ENCODE peak calls at places on chromosomes 12 and 14, in four cellular contexts. One of them, this sample, is unnamed.

GRCh38 chr12:113131556-113131955 is 4.0 kb downstream of the RASAL1 start:
- DNase-seq in GM12891: no peak
- DNase-seq in GM12878: no peak
- DNase-seq in K562: no peak
- DNase-seq in this sample: no peak

GRCh38 chr14:72802588-72802946 is 91.3 kb downstream of the DPF3 start:
- DNase-seq in GM12891: no peak
- DNase-seq in GM12878: no peak
- DNase-seq in K562: no peak
- DNase-seq in this sample: no peak

GRCh38 chr12:98725481-98726247 is 80.6 kb downstream of the APAF1 start:
- DNase-seq in GM12891: peak
- DNase-seq in GM12878: no peak
- DNase-seq in K562: peak
- DNase-seq in this sample: peak

GRCh38 chr14:24241829-24242443 is 487 bp downstream of the TINF2 start:
- DNase-seq in GM12891: peak
- DNase-seq in GM12878: no peak
- DNase-seq in K562: peak
- DNase-seq in this sample: peak

GRCh38 chr12:71878208-71878607 is 38.6 kb downstream of the TBC1D15 start:
- DNase-seq in GM12891: no peak
- DNase-seq in GM12878: no peak
- DNase-seq in K562: no peak
- DNase-seq in this sample: no peak

GRCh38 chr12:96193725-96194571 is at the start of gene ELK3:
- DNase-seq in GM12891: peak
- DNase-seq in GM12878: no peak
- DNase-seq in K562: peak
- DNase-seq in this sample: peak

GRCh38 chr12:75747572-75747995 is 236.2 kb upstream of the KRR1 start:
- DNase-seq in GM12891: no peak
- DNase-seq in GM12878: no peak
- DNase-seq in K562: no peak
- DNase-seq in this sample: no peak

GRCh38 chr12:107131832-107132616 is 38.7 kb upstream of the CRY1 start:
- DNase-seq in GM12891: peak
- DNase-seq in GM12878: no peak
- DNase-seq in K562: peak
- DNase-seq in this sample: peak

GRCh38 chr14:54457609-54457996 is 16.4 kb upstream of the CNIH1 start:
- DNase-seq in GM12891: no peak
- DNase-seq in GM12878: no peak
- DNase-seq in K562: no peak
- DNase-seq in this sample: no peak

GRCh38 chr14:61601923-61602732 is 93.2 kb upstream of the HIF1A start:
- DNase-seq in GM12891: no peak
- DNase-seq in GM12878: no peak
- DNase-seq in K562: no peak
- DNase-seq in this sample: peak

GRCh38 chr14:105576525-105577088 is 50.2 kb downstream of the TMEM121 start:
- DNase-seq in GM12891: no peak
- DNase-seq in GM12878: no peak
- DNase-seq in K562: no peak
- DNase-seq in this sample: no peak

GRCh38 chr12:114920828-114921579 is 237.0 kb upstream of the TBX3 start:
- DNase-seq in GM12891: no peak
- DNase-seq in GM12878: no peak
- DNase-seq in K562: no peak
- DNase-seq in this sample: no peak

GRCh38 chr14:82180057-82180620 is 646.5 kb upstream of the SEL1L start:
- DNase-seq in GM12891: no peak
- DNase-seq in GM12878: no peak
- DNase-seq in K562: no peak
- DNase-seq in this sample: no peak

GRCh38 chr12:113194971-113195391 is 9.5 kb downstream of the RITA1 start:
- DNase-seq in GM12891: no peak
- DNase-seq in GM12878: no peak
- DNase-seq in K562: no peak
- DNase-seq in this sample: no peak

GRCh38 chr12:114990396-114990795 is 306.4 kb upstream of the TBX3 start:
- DNase-seq in GM12891: no peak
- DNase-seq in GM12878: no peak
- DNase-seq in K562: no peak
- DNase-seq in this sample: no peak

GRCh38 chr12:113251404-113252070 is 30.3 kb downstream of the TPCN1 start:
- DNase-seq in GM12891: no peak
- DNase-seq in GM12878: no peak
- DNase-seq in K562: no peak
- DNase-seq in this sample: no peak

GRCh38 chr12:25387136-25388050 is 136.7 kb upstream of the KRAS start:
- DNase-seq in GM12891: peak
- DNase-seq in GM12878: no peak
- DNase-seq in K562: peak
- DNase-seq in this sample: peak

GRCh38 chr14:50425816-50426215 is 29.1 kb upstream of the CDKL1 start:
- DNase-seq in GM12891: no peak
- DNase-seq in GM12878: no peak
- DNase-seq in K562: no peak
- DNase-seq in this sample: peak

GRCh38 chr12:115998789-115999478 is 278.6 kb downstream of the MED13L start:
- DNase-seq in GM12891: no peak
- DNase-seq in GM12878: no peak
- DNase-seq in K562: no peak
- DNase-seq in this sample: no peak

GRCh38 chr12:9364224-9365176 is 156.3 kb upstream of the PZP start:
- DNase-seq in GM12891: no peak
- DNase-seq in GM12878: peak
- DNase-seq in K562: peak
- DNase-seq in this sample: peak

GRCh38 chr14:69712637-69713088 is 54.3 kb upstream of the SRSF5 start:
- DNase-seq in GM12891: no peak
- DNase-seq in GM12878: no peak
- DNase-seq in K562: no peak
- DNase-seq in this sample: peak

GRCh38 chr12:56348776-56349175 is 10.1 kb downstream of the IL23A start:
- DNase-seq in GM12891: no peak
- DNase-seq in GM12878: no peak
- DNase-seq in K562: no peak
- DNase-seq in this sample: no peak

GRCh38 chr12:62259311-62259992 is 752 bp upstream of the USP15 start:
- DNase-seq in GM12891: no peak
- DNase-seq in GM12878: no peak
- DNase-seq in K562: no peak
- DNase-seq in this sample: no peak

GRCh38 chr14:34465069-34465859 is 3.2 kb upstream of the SPTSSA start:
- DNase-seq in GM12891: no peak
- DNase-seq in GM12878: no peak
- DNase-seq in K562: peak
- DNase-seq in this sample: peak

GRCh38 chr12:28222081-28222700 is 31.9 kb downstream of the CCDC91 start:
- DNase-seq in GM12891: no peak
- DNase-seq in GM12878: no peak
- DNase-seq in K562: no peak
- DNase-seq in this sample: no peak

GRCh38 chr14:21711360-21711961 is 37.8 kb upstream of the OR4E1 start:
- DNase-seq in GM12891: peak
- DNase-seq in GM12878: no peak
- DNase-seq in K562: peak
- DNase-seq in this sample: peak

GRCh38 chr12:49990269-49990668 is 17.5 kb downstream of the AQP6 start:
- DNase-seq in GM12891: no peak
- DNase-seq in GM12878: no peak
- DNase-seq in K562: no peak
- DNase-seq in this sample: peak

GRCh38 chr12:52740591-52740990 is 36.6 kb downstream of the KRT76 start:
- DNase-seq in GM12891: no peak
- DNase-seq in GM12878: no peak
- DNase-seq in K562: no peak
- DNase-seq in this sample: no peak

GRCh38 chr14:54758041-54758440 is 144.6 kb downstream of the GCH1 start:
- DNase-seq in GM12891: no peak
- DNase-seq in GM12878: no peak
- DNase-seq in K562: no peak
- DNase-seq in this sample: no peak

GRCh38 chr14:22836301-22837058 is at the start of gene MMP14:
- DNase-seq in GM12891: no peak
- DNase-seq in GM12878: no peak
- DNase-seq in K562: no peak
- DNase-seq in this sample: no peak

GRCh38 chr12:113435367-113435766 is 13.2 kb downstream of the SDSL start:
- DNase-seq in GM12891: no peak
- DNase-seq in GM12878: no peak
- DNase-seq in K562: no peak
- DNase-seq in this sample: no peak

GRCh38 chr12:105888696-105889095 is 250.1 kb downstream of the NUAK1 start:
- DNase-seq in GM12891: no peak
- DNase-seq in GM12878: no peak
- DNase-seq in K562: no peak
- DNase-seq in this sample: no peak
- TF ChIP-seq SPI1 in GM12891: no peak
- TF ChIP-seq SPI1 in GM12878: no peak
- TF ChIP-seq SPI1 in K562: no peak
- TF ChIP-seq SPI1 in this sample: no peak

GRCh38 chr12:123149828-123150272 is 1.0 kb downstream of the PITPNM2 start:
- DNase-seq in GM12891: no peak
- DNase-seq in GM12878: no peak
- DNase-seq in K562: peak
- DNase-seq in this sample: no peak

GRCh38 chr12:123152823-123153222 is 1.9 kb upstream of the PITPNM2 start:
- DNase-seq in GM12891: no peak
- DNase-seq in GM12878: no peak
- DNase-seq in K562: no peak
- DNase-seq in this sample: no peak

GRCh38 chr12:123150804-123151678 is at the start of gene PITPNM2:
- DNase-seq in GM12891: peak
- DNase-seq in GM12878: no peak
- DNase-seq in K562: peak
- DNase-seq in this sample: peak

GRCh38 chr12:123150273-123150803 is 552 bp downstream of the PITPNM2 start:
- DNase-seq in GM12891: peak
- DNase-seq in GM12878: no peak
- DNase-seq in K562: peak
- DNase-seq in this sample: no peak

DNA sequence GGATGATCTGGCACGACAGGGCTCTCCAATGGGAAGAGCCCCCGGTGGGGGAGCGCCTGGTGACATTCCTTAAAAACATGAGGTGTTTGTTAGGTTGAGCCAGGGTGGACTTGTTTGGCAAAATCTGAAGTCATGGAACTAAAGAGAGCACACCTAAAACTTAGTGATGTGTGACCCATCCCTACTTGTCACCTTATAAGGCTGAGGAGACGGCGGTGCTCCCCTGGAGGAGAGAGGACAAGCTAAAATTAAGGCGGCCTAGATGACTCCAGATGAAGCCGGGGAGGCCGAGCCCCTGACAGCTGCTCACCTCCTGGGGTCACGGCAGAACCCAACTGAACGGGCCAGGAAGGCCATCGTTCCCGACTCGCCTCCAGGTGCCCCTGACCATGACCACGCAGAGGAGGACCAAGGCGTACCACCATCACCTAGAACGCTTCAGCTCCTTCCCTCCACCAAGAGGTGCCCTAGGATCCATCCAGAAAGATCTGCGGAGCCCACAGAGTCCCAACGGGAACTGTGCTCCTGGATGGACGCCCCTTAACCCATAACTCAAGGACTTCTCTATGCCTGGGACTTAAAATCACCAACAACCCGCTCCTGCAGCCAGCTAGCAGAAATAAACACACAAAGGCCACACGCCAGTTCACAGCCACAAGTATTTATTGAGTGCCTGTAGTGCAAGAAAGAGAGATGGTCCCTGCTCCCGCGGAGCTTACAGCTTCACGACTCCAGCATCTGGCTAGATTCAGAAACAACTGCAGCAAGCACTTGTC is 977 bp upstream of the PITPNM2 start:
- DNase-seq in GM12891: no peak
- DNase-seq in GM12878: no peak
- DNase-seq in K562: no peak
- DNase-seq in this sample: no peak
- TF ChIP-seq SPI1 in GM12891: no peak
- TF ChIP-seq SPI1 in GM12878: no peak
- TF ChIP-seq SPI1 in K562: no peak
- TF ChIP-seq SPI1 in this sample: no peak

DNA sequence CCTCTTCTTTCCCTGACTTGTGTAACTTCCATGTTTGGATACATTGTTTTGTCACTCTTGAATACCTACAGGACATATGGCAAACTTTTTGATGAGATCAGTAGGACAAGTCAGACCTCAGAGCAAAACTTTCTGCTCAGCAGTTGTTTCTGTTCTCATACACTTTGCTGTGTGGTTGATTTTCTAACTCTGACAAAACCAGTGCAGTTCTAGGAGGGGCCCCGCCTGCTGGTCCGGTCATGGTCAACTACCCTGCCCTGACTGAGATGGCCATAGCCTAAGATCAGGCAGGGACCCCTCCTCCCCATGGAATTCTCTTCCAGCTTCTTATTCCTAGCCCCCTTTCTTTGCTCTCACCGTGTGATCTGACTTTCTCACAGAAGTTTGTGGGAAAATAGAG is 92.8 kb downstream of the OTOGL start:
- DNase-seq in GM12891: no peak
- DNase-seq in GM12878: no peak
- DNase-seq in K562: no peak
- DNase-seq in this sample: no peak
- TF ChIP-seq SPI1 in GM12891: no peak
- TF ChIP-seq SPI1 in GM12878: no peak
- TF ChIP-seq SPI1 in K562: no peak
- TF ChIP-seq SPI1 in this sample: no peak

GRCh38 chr14:45364565-45364964 is 111.6 kb upstream of the MIS18BP1 start:
- DNase-seq in GM12891: no peak
- DNase-seq in GM12878: no peak
- DNase-seq in K562: no peak
- DNase-seq in this sample: no peak
- TF ChIP-seq SPI1 in GM12891: no peak
- TF ChIP-seq SPI1 in GM12878: no peak
- TF ChIP-seq SPI1 in K562: no peak
- TF ChIP-seq SPI1 in this sample: no peak

GRCh38 chr14:92678766-92679165 is 69.7 kb downstream of the LGMN start:
- DNase-seq in GM12891: no peak
- DNase-seq in GM12878: no peak
- DNase-seq in K562: no peak
- DNase-seq in this sample: no peak

GRCh38 chr14:92677955-92678354 is 70.5 kb downstream of the LGMN start:
- DNase-seq in GM12891: no peak
- DNase-seq in GM12878: no peak
- DNase-seq in K562: no peak
- DNase-seq in this sample: no peak

GRCh38 chr14:92676031-92676430 is 72.4 kb downstream of the LGMN start:
- DNase-seq in GM12891: no peak
- DNase-seq in GM12878: no peak
- DNase-seq in K562: no peak
- DNase-seq in this sample: no peak

GRCh38 chr14:92676448-92677086 is 71.9 kb downstream of the LGMN start:
- DNase-seq in GM12891: no peak
- DNase-seq in GM12878: no peak
- DNase-seq in K562: no peak
- DNase-seq in this sample: no peak

GRCh38 chr14:92677087-92677668 is 71.2 kb downstream of the LGMN start:
- DNase-seq in GM12891: peak
- DNase-seq in GM12878: peak
- DNase-seq in K562: no peak
- DNase-seq in this sample: no peak
- TF ChIP-seq SPI1 in GM12891: peak
- TF ChIP-seq SPI1 in GM12878: peak
- TF ChIP-seq SPI1 in K562: no peak
- TF ChIP-seq SPI1 in this sample: peak

GRCh38 chr14:30551460-30551859 is 7.5 kb upstream of the G2E3 start:
- DNase-seq in GM12891: no peak
- DNase-seq in GM12878: no peak
- DNase-seq in K562: no peak
- DNase-seq in this sample: no peak
- TF ChIP-seq SPI1 in GM12891: no peak
- TF ChIP-seq SPI1 in GM12878: no peak
- TF ChIP-seq SPI1 in K562: no peak
- TF ChIP-seq SPI1 in this sample: no peak